ENCODE peak calls at places on chromosomes 1 and 21, in six cellular contexts. G is CD8-positive, alpha-beta memory T cell; Z is right lobe of liver; R is tibial nerve; E is pancreas; T is stomach. J is an unnamed sample.

GRCh38 chr1:48661726-48662483 is 114.8 kb downstream of the BEND5 start:
- DNase-seq in R (no peak), E (no peak), T (no peak), Z (no peak), G (no peak), J (no peak)

GRCh38 chr1:240737268-240737667 is 125.3 kb upstream of the GREM2 start:
- DNase-seq in R (no peak), G (no peak), Z (no peak), T (no peak), E (no peak), J (no peak)

GRCh38 chr1:161484613-161485012 is 20.6 kb upstream of the FCGR2A start:
- DNase-seq in E (no peak), R (no peak), T (no peak), G (no peak), Z (no peak), J (no peak)

GRCh38 chr1:84208935-84209334 is 64.9 kb downstream of the PRKACB start:
- DNase-seq in E (no peak), R (no peak), G (no peak), Z (no peak), T (no peak), J (no peak)

GRCh38 chr21:22552390-22552789 is 1554.2 kb downstream of the NCAM2 start:
- DNase-seq in R (no peak), T (no peak), E (no peak), G (no peak), Z (no peak), J (no peak)

GRCh38 chr1:165409957-165410356 is 35.0 kb downstream of the RXRG start:
- DNase-seq in T (no peak), G (no peak), R (no peak), E (no peak), Z (no peak), J (no peak)

GRCh38 chr1:159916240-159917051 is 8.9 kb downstream of the TAGLN2 start:
- DNase-seq in E (peak; percentile 57), R (no peak), T (peak; percentile 60), Z (no peak), G (no peak), J (no peak)

GRCh38 chr1:10646347-10646861 is 150.0 kb downstream of the CASZ1 start:
- DNase-seq in T (peak; percentile 80), R (no peak), E (no peak), Z (no peak), G (no peak), J (no peak)

GRCh38 chr1:229535226-229535625 is 23.3 kb downstream of the ABCB10 start:
- DNase-seq in R (no peak), G (no peak), T (no peak), Z (no peak), E (no peak), J (no peak)

GRCh38 chr1:229526695-229527094 is 18.6 kb upstream of the NUP133 start:
- DNase-seq in G (no peak), E (no peak), R (no peak), Z (no peak), T (no peak), J (no peak)

GRCh38 chr1:229531326-229531725 is 23.2 kb upstream of the NUP133 start:
- DNase-seq in G (no peak), E (no peak), T (no peak), Z (no peak), R (no peak), J (no peak)

GRCh38 chr1:229529639-229530038 is 21.5 kb upstream of the NUP133 start:
- DNase-seq in Z (no peak), G (no peak), E (no peak), T (no peak), R (no peak), J (no peak)
- H3K4me1 ChIP-seq in Z (no peaks in the 10 kb centered on the region), G (no peaks in the 10 kb centered on the region), E (no peaks in the 10 kb centered on the region), T (no peaks in the 10 kb centered on the region), R (no peaks in the 10 kb centered on the region), J (no peaks in the 10 kb centered on the region)

GRCh38 chr1:167797005-167797404 is 75.2 kb downstream of the MPZL1 start:
- DNase-seq in E (peak; percentile 41), T (peak; percentile 28), R (peak; percentile 67), G (no peak), Z (no peak), J (peak; percentile 71)
- H3K4me1 ChIP-seq in E (no peaks in the 10 kb centered on the region), T (peaks cover 11% of the 10 kb centered on the region), R (no peaks in the 10 kb centered on the region), G (no peaks in the 10 kb centered on the region), Z (no peaks in the 10 kb centered on the region), J (peaks cover 12% of the 10 kb centered on the region)

GRCh38 chr1:230114245-230114651 is 47.2 kb downstream of the GALNT2 start:
- DNase-seq in Z (no peak), R (no peak), E (no peak), T (no peak), G (no peak), J (no peak)

GRCh38 chr1:230113230-230113604 is 46.2 kb downstream of the GALNT2 start:
- DNase-seq in Z (no peak), R (no peak), G (no peak), E (no peak), T (no peak), J (no peak)

GRCh38 chr1:230113605-230114241 is 46.7 kb downstream of the GALNT2 start:
- DNase-seq in G (no peak), Z (peak; percentile 66), R (no peak), T (no peak), E (no peak), J (peak; percentile 69)

GRCh38 chr1:230112131-230112701 is 45.2 kb downstream of the GALNT2 start:
- DNase-seq in T (no peak), Z (no peak), G (no peak), R (no peak), E (no peak), J (no peak)

DNA sequence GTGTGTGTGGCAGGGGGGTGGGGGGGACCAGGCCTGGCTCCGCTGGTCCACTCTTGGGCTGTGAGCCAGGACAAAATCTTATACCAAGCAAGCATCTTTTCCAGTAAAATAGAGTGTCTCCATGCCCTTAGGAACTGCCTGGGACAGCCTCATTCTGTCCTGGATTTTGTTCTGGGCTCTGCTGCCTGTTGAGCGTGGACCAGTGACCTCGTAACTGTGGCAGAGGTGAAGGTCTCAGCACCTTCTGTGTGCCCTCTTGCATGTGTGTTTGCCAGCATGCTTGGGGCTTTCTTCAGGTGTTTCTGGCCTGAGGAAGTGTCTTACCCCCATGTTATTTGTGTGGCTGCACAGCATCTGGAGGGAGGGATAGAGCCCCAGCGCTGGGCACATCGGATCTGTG is 45.7 kb downstream of the GALNT2 start:
- DNase-seq in R (no peak), E (no peak), G (no peak), T (no peak), Z (no peak), J (no peak)
- H3K4me1 ChIP-seq in R (peaks cover 38% of the 10 kb centered on the region), E (peaks cover 15% of the 10 kb centered on the region), G (peaks cover 17% of the 10 kb centered on the region), T (peaks cover 39% of the 10 kb centered on the region), Z (peaks cover 41% of the 10 kb centered on the region), J (peaks cover 23% of the 10 kb centered on the region)

GRCh38 chr1:203223012-203223775 is 6.3 kb downstream of the CHIT1 start:
- DNase-seq in Z (no peak), R (no peak), E (no peak), T (no peak), G (no peak), J (no peak)
- H3K4me1 ChIP-seq in Z (no peaks in the 10 kb centered on the region), R (no peaks in the 10 kb centered on the region), E (no peaks in the 10 kb centered on the region), T (no peaks in the 10 kb centered on the region), G (no peaks in the 10 kb centered on the region), J (no peaks in the 10 kb centered on the region)

DNA sequence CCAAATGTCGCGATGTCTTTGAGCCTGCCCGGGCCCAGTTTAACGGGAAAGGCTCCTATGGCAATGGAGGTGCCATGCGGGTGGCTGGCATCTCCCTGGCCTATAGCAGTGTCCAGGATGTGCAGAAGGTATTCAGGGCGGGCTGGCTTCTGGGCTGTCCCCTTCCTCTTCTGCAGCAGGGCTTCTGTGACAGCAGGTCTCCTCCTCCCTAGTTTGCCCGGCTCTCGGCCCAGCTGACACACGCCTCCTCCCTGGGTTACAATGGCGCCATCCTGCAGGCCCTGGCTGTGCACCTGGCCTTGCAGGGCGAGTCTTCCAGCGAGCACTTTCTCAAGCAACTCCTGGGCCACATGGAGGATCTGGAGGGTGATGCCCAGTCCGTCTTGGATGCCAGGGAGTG is 3.0 kb downstream of the ADPRS start:
- DNase-seq in Z (no peak), G (no peak), R (no peak), E (peak; percentile 13), T (no peak), J (no peak)
- H3K4me1 ChIP-seq in Z (peaks cover 9% of the 10 kb centered on the region), G (peaks cover 19% of the 10 kb centered on the region), R (peaks cover 11% of the 10 kb centered on the region), E (peaks cover 5% of the 10 kb centered on the region), T (peaks cover 27% of the 10 kb centered on the region), J (peaks cover 7% of the 10 kb centered on the region)

GRCh38 chr1:216064643-216065042 is 358.6 kb downstream of the USH2A start:
- DNase-seq in G (no peak), T (no peak), E (no peak), R (no peak), Z (no peak), J (no peak)
- H3K4me1 ChIP-seq in G (no peaks in the 10 kb centered on the region), T (no peaks in the 10 kb centered on the region), E (no peaks in the 10 kb centered on the region), R (no peaks in the 10 kb centered on the region), Z (no peaks in the 10 kb centered on the region), J (no peaks in the 10 kb centered on the region)

GRCh38 chr1:2331200-2331544 is 60.2 kb downstream of the MORN1 start:
- DNase-seq in R (no peak), E (no peak), G (no peak), T (no peak), Z (no peak), J (no peak)
- H3K4me1 ChIP-seq in R (peaks cover 17% of the 10 kb centered on the region), E (no peaks in the 10 kb centered on the region), G (no peaks in the 10 kb centered on the region), T (peaks cover 14% of the 10 kb centered on the region), Z (no peaks in the 10 kb centered on the region), J (peaks cover 11% of the 10 kb centered on the region)

J was measured in ovary.